ENCODE peak calls at places on chromosomes 7 and 10, in seven cellular contexts. P is CD8-positive, alpha-beta T cell; X is body of pancreas; Z is H7; K is brain microvascular endothelial cell; M is bronchial epithelial cell; Y is A549. N is an unnamed sample.

GRCh38 chr10:126459032-126459831 is 71.0 kb upstream of the ADAM12 start:
- DNase-seq in P (no peak), K (peak), Y (peak), Z (no peak), M (peak), X (no peak), N (no peak)

GRCh38 chr10:88952647-88953111 is at the start of gene ACTA2:
- DNase-seq in P (no peak), Z (no peak), Y (no peak), K (peak), M (no peak), X (no peak), N (no peak)

GRCh38 chr10:98262571-98262970 is 5.4 kb downstream of the LOXL4 start:
- DNase-seq in Z (peak), X (peak), Y (peak), P (no peak), M (peak), K (no peak), N (no peak)

GRCh38 chr7:39271386-39271785 is 293.7 kb downstream of the POU6F2 start:
- DNase-seq in P (no peak), K (peak), M (no peak), X (peak), Y (peak), Z (peak), N (no peak)

GRCh38 chr10:75712241-75712880 is 280.9 kb downstream of the LRMDA start:
- DNase-seq in Z (peak), P (no peak), M (no peak), Y (no peak), X (no peak), K (no peak), N (no peak)

GRCh38 chr10:113304726-113305125 is 248.1 kb upstream of the HABP2 start:
- DNase-seq in K (no peak), M (no peak), Z (no peak), X (no peak), P (no peak), Y (no peak), N (no peak)

GRCh38 chr7:28203498-28204240 is 23.1 kb upstream of the JAZF1 start:
- DNase-seq in M (no peak), Z (no peak), P (no peak), X (no peak), K (no peak), Y (no peak), N (peak)

GRCh38 chr10:43262902-43263466 is 3.9 kb downstream of the RASGEF1A start:
- DNase-seq in M (no peak), K (no peak), X (no peak), Y (no peak), Z (no peak), P (no peak), N (no peak)

GRCh38 chr10:51162002-51162401 is 87.7 kb downstream of the PRKG1 start:
- DNase-seq in Z (peak), M (no peak), Y (no peak), X (peak), K (no peak), P (no peak), N (no peak)

GRCh38 chr7:137772748-137773147 is 74.0 kb downstream of the DGKI start:
- DNase-seq in M (peak), K (peak), X (no peak), P (no peak), Z (no peak), Y (no peak), N (peak)

GRCh38 chr7:256981-257646 is 32.9 kb upstream of the FOXL3 start:
- DNase-seq in M (no peak), X (no peak), K (no peak), Y (no peak), Z (no peak), P (no peak), N (no peak)

GRCh38 chr7:74020396-74020795 is 7.6 kb upstream of the ELN start:
- DNase-seq in X (no peak), M (no peak), Z (no peak), P (no peak), Y (no peak), K (no peak), N (no peak)

GRCh38 chr7:74023786-74024185 is 4.2 kb upstream of the ELN start:
- DNase-seq in Y (no peak), K (no peak), P (no peak), M (no peak), X (no peak), Z (no peak), N (no peak)

GRCh38 chr7:74023037-74023436 is 4.9 kb upstream of the ELN start:
- DNase-seq in K (peak), P (no peak), Z (peak), X (peak), Y (peak), M (peak), N (no peak)

GRCh38 chr7:74022507-74022906 is 5.5 kb upstream of the ELN start:
- DNase-seq in Z (no peak), M (no peak), X (no peak), K (no peak), P (no peak), Y (no peak), N (no peak)

GRCh38 chr7:74021546-74022320 is 6.2 kb upstream of the ELN start:
- DNase-seq in Y (no peak), X (no peak), P (no peak), Z (no peak), M (no peak), K (no peak), N (no peak)
- H3K4me3 ChIP-seq in Y (no peak), X (no peak), P (no peak), Z (no peak), M (no peak), K (no peak), N (no peak)

DNA sequence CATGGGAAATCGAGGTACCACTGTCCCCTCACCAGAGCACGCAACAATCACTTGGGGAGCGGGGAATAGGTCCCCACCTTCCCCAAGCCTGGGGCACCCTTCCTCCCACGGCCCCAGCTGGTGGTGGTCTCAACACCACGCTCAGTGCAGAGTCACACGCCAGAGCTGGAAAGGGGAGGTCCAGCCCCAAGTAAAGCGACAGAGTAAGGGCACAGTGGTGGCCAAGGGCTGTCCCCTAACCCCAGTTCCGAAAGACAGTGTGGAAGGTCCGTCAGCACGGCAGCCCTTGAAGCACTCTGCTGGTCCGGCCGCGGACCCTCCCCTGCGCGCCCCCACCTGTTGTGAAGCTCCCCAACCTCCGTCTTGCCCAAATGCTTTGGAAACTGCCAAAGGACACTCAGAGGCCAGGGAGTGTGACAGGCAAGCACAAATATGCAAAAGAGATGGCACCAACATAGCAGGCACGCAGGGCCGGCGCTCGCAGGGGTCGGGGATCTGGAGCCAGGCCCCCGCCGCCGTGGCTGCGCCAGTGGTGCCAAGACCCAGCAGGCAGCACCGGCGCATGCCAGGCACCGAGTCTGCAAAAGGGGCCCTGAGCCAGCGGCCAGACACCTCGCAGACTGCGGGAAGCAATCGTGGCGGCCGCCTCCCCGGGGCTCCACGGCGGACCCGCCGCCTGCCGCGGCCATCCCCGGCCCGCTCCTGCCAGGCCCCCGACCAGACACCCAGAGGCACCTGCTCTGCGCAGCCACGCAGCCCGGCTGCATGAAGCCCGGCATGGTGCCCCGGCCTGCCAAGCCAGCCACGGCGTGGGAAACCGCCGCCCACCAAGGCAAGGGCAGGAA is 51.6 kb upstream of the SRRM3 start:
- DNase-seq in Z (peak), M (no peak), K (no peak), Y (no peak), P (no peak), X (no peak), N (no peak)
- H3K4me3 ChIP-seq in Z (no peak), M (no peak), K (no peak), Y (no peak), P (peak), X (no peak), N (no peak)

GRCh38 chr10:114304566-114305421 is 65.7 kb downstream of the VWA2 start:
- DNase-seq in M (no peak), X (peak), P (peak), Y (peak), K (no peak), Z (peak), N (no peak)
- H3K4me3 ChIP-seq in M (no peak), X (no peak), P (peak), Y (peak), K (peak), Z (peak), N (peak)

GRCh38 chr10:32314588-32314987 is 32.4 kb downstream of the EPC1 start:
- DNase-seq in M (no peak), P (no peak), Y (no peak), X (no peak), Z (no peak), K (no peak), N (no peak)

GRCh38 chr10:32315426-32315825 is 31.5 kb downstream of the EPC1 start:
- DNase-seq in Z (no peak), Y (no peak), X (no peak), M (peak), K (no peak), P (no peak), N (no peak)

GRCh38 chr10:32321016-32321631 is 25.8 kb downstream of the EPC1 start:
- DNase-seq in P (no peak), Y (no peak), K (no peak), M (no peak), Z (no peak), X (no peak), N (no peak)

GRCh38 chr10:32317795-32318194 is 29.2 kb downstream of the EPC1 start:
- DNase-seq in Z (no peak), M (no peak), K (no peak), X (no peak), Y (no peak), P (no peak), N (no peak)

GRCh38 chr10:32318476-32318896 is 28.5 kb downstream of the EPC1 start:
- DNase-seq in Y (no peak), K (no peak), M (no peak), X (peak), P (no peak), Z (no peak), N (no peak)
- H3K4me3 ChIP-seq in Y (no peak), K (no peak), M (no peak), X (no peak), P (no peak), Z (no peak), N (no peak)

GRCh38 chr10:132395704-132396494 is 1.1 kb upstream of the PWWP2B start:
- DNase-seq in M (no peak), P (no peak), X (peak), Y (peak), Z (peak), K (no peak), N (no peak)
- H3K4me3 ChIP-seq in M (peak), P (peak), X (no peak), Y (peak), Z (peak), K (peak), N (peak)

DNA sequence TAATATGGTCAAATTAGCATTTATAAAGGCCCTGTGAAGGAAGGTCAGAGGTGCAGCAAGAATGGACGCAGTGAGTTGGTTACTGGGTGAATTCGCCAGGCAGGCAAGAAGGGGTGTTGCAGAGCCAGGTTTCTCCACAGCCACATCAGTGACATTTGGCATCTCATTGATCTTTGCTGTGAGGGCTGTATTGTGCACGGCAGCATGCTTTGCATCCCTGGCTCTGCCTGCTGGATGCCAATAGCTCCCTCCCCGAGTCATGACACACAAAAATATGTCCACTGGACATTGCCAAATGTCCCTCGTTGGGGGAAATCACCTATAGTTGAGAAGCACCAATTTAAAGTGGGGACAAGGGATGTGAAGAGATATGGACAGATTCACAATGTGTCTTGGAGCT is 54.5 kb upstream of the LANCL2 start:
- DNase-seq in M (no peak), Y (no peak), K (no peak), P (no peak), X (no peak), Z (no peak), N (no peak)
- H3K4me3 ChIP-seq in M (no peak), Y (no peak), K (no peak), P (no peak), X (no peak), Z (no peak), N (no peak)

DNA sequence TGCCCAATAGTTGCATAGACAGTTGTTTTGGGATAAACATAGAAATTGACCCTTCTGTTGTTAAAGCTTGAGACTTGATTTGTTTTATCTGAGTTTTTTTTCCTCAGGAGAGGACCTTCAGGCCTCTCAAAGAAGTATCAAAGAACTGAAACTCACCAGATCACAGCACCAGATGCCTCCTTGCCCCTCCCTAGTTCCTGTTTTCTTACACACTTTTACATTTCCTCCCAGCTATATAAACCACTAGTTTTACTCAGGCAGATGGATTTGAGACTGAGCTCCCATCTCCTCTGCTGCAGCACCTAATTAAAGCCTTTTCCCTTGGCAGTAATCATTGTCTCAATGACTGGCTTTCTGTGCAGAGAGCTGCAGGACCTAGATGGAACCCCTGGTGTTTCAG is 150.6 kb upstream of the NRG3 start:
- DNase-seq in X (no peak), M (no peak), K (no peak), Z (no peak), P (no peak), Y (no peak), N (no peak)
- H3K4me3 ChIP-seq in X (no peak), M (no peak), K (no peak), Z (no peak), P (no peak), Y (no peak), N (no peak)

GRCh38 chr7:37342665-37343471 is 105.8 kb downstream of the ELMO1 start:
- DNase-seq in K (no peak), Z (no peak), M (no peak), X (peak), Y (no peak), P (peak), N (no peak)
- H3K4me3 ChIP-seq in K (no peak), Z (no peak), M (no peak), X (no peak), Y (no peak), P (peak), N (no peak)